ENCODE peak calls at places on chromosomes 7 and 10, in six cellular contexts. J is T-helper 2 cell, A is substantia nigra, O is pons, X is sciatic nerve, T is foreskin keratinocyte. B is an unnamed sample.

GRCh38 chr10:103507235-103508191 is 14.0 kb downstream of the NEURL1 start:
- DNase-seq in J (no peak), A (no peak), O (no peak), X (no peak), T (no peak), B (no peak)

GRCh38 chr10:89615105-89615504 is 29.9 kb downstream of the PANK1 start:
- DNase-seq in J (no peak), A (no peak), O (no peak), X (no peak), T (no peak), B (no peak)

GRCh38 chr10:72258617-72259016 is 15.1 kb upstream of the DDIT4 start:
- DNase-seq in J (no peak), A (no peak), O (no peak), X (no peak), T (no peak), B (no peak)

GRCh38 chr10:69107667-69108066 is 16.3 kb upstream of the VPS26A start:
- DNase-seq in J (no peak), A (no peak), O (no peak), X (no peak), T (no peak), B (no peak)

GRCh38 chr10:73876971-73877370 is 2.6 kb upstream of the CAMK2G start:
- DNase-seq in J (no peak), A (no peak), O (no peak), X (no peak), T (no peak), B (no peak)

GRCh38 chr10:71234017-71234894 is 21.9 kb downstream of the UNC5B start:
- DNase-seq in J (no peak), A (no peak), O (no peak), X (no peak), T (no peak), B (no peak)

GRCh38 chr10:13851906-13852305 is 265.1 kb downstream of the PRPF18 start:
- DNase-seq in J (no peak), A (no peak), O (no peak), X (no peak), T (no peak), B (no peak)

GRCh38 chr7:605661-606450 is 86.2 kb upstream of the PDGFA start:
- DNase-seq in J (no peak), A (no peak), O (no peak), X (no peak), T (no peak), B (no peak)

GRCh38 chr10:17616403-17617030 is 657 bp downstream of the HACD1 start:
- DNase-seq in J (peak; percentile 18), A (peak; percentile 20), O (peak; percentile 11), X (peak; percentile 63), T (no peak), B (no peak)

GRCh38 chr10:71138126-71138860 is 74.1 kb upstream of the UNC5B start:
- DNase-seq in J (no peak), A (no peak), O (no peak), X (no peak), T (no peak), B (no peak)

GRCh38 chr7:30091431-30092386 is 43.1 kb upstream of the MTURN start:
- DNase-seq in J (no peak), A (no peak), O (peak; percentile 19), X (no peak), T (peak; percentile 63), B (no peak)

GRCh38 chr7:36192050-36192824 is 39.2 kb downstream of the EEPD1 start:
- DNase-seq in J (no peak), A (no peak), O (peak; percentile 63), X (no peak), T (no peak), B (no peak)

GRCh38 chr7:106862317-106863183 is 2.5 kb upstream of the PIK3CG start:
- DNase-seq in J (no peak), A (no peak), O (no peak), X (no peak), T (no peak), B (no peak)

GRCh38 chr10:21724020-21724589 is 190.1 kb downstream of the MLLT10 start:
- DNase-seq in J (no peak), A (no peak), O (no peak), X (no peak), T (no peak), B (no peak)

GRCh38 chr7:23206511-23206867 is 24.6 kb downstream of the NUP42 start:
- DNase-seq in J (no peak), A (no peak), O (no peak), X (no peak), T (no peak), B (no peak)

GRCh38 chr7:25600521-25600920 is 372.2 kb upstream of the NPVF start:
- DNase-seq in J (no peak), A (no peak), O (no peak), X (no peak), T (no peak), B (no peak)

GRCh38 chr10:133400624-133401424 is 6.9 kb downstream of the MTG1 start:
- DNase-seq in J (no peak), A (no peak), O (no peak), X (no peak), T (no peak), B (no peak)

GRCh38 chr10:102068216-102068615 is 3.1 kb downstream of the HPS6 start:
- DNase-seq in J (no peak), A (no peak), O (no peak), X (no peak), T (no peak), B (no peak)

GRCh38 chr10:71213761-71214440 is 1.5 kb downstream of the UNC5B start:
- DNase-seq in J (no peak), A (no peak), O (peak; percentile 40), X (peak; percentile 61), T (peak; percentile 16), B (no peak)

GRCh38 chr7:25750738-25751529 is 401.1 kb upstream of the NFE2L3 start:
- DNase-seq in J (no peak), A (no peak), O (peak; percentile 14), X (no peak), T (no peak), B (no peak)

GRCh38 chr10:125515571-125515970 is 167.4 kb downstream of the TEX36 start:
- DNase-seq in J (no peak), A (no peak), O (no peak), X (no peak), T (no peak), B (no peak)

GRCh38 chr10:57579926-57580325 is 687.8 kb downstream of the IPMK start:
- DNase-seq in J (no peak), A (no peak), O (peak; percentile 47), X (no peak), T (peak; percentile 11), B (no peak)

B was measured in effector memory CD4-positive, alpha-beta T cell.